ENCODE peak calls at places on chromosome 4, in nine cellular contexts. One of them, this sample, is unnamed.

GRCh38 chr4:184306470-184306869 is 88.8 kb upstream of the ENPP6 start:
- DNase-seq in OCI-LY7: no peak
- DNase-seq in GM23248: no peak
- DNase-seq in MM.1S: no peak
- DNase-seq in SK-N-SH: no peak
- DNase-seq in PC-3: peak; percentile 17
- DNase-seq in HCT116: no peak
- DNase-seq in neural progenitor cell: no peak
- DNase-seq in GM23338: no peak
- DNase-seq in this sample: no peak

GRCh38 chr4:113469023-113469390 is 292.5 kb downstream of the CAMK2D start:
- DNase-seq in MM.1S: no peak
- DNase-seq in SK-N-SH: no peak
- DNase-seq in OCI-LY7: no peak
- DNase-seq in PC-3: no peak
- DNase-seq in GM23338: no peak
- DNase-seq in GM23248: peak; percentile 45
- DNase-seq in HCT116: no peak
- DNase-seq in neural progenitor cell: no peak
- DNase-seq in this sample: no peak

GRCh38 chr4:109375778-109376414 is 57.7 kb upstream of the SEC24B start:
- DNase-seq in PC-3: no peak
- DNase-seq in MM.1S: no peak
- DNase-seq in HCT116: no peak
- DNase-seq in SK-N-SH: no peak
- DNase-seq in neural progenitor cell: no peak
- DNase-seq in GM23338: no peak
- DNase-seq in OCI-LY7: no peak
- DNase-seq in GM23248: no peak
- DNase-seq in this sample: no peak

GRCh38 chr4:89541998-89542397 is 234.4 kb upstream of the GPRIN3 start:
- DNase-seq in GM23338: no peak
- DNase-seq in HCT116: no peak
- DNase-seq in OCI-LY7: no peak
- DNase-seq in MM.1S: no peak
- DNase-seq in GM23248: no peak
- DNase-seq in SK-N-SH: no peak
- DNase-seq in neural progenitor cell: no peak
- DNase-seq in PC-3: no peak
- DNase-seq in this sample: no peak

GRCh38 chr4:146650034-146650433 is 11.3 kb downstream of the POU4F2 start:
- DNase-seq in OCI-LY7: no peak
- DNase-seq in SK-N-SH: no peak
- DNase-seq in PC-3: no peak
- DNase-seq in HCT116: no peak
- DNase-seq in neural progenitor cell: no peak
- DNase-seq in GM23248: no peak
- DNase-seq in MM.1S: no peak
- DNase-seq in GM23338: no peak
- DNase-seq in this sample: no peak

GRCh38 chr4:2390780-2391490 is 27.5 kb downstream of the ZFYVE28 start:
- DNase-seq in neural progenitor cell: no peak
- DNase-seq in PC-3: no peak
- DNase-seq in HCT116: no peak
- DNase-seq in GM23338: no peak
- DNase-seq in SK-N-SH: peak; percentile 80
- DNase-seq in OCI-LY7: peak; percentile 12
- DNase-seq in GM23248: no peak
- DNase-seq in MM.1S: no peak
- DNase-seq in this sample: no peak

GRCh38 chr4:76674995-76675394 is 222.9 kb downstream of the SOWAHB start:
- DNase-seq in neural progenitor cell: no peak
- DNase-seq in GM23248: no peak
- DNase-seq in OCI-LY7: no peak
- DNase-seq in GM23338: no peak
- DNase-seq in SK-N-SH: no peak
- DNase-seq in MM.1S: no peak
- DNase-seq in PC-3: no peak
- DNase-seq in HCT116: no peak
- DNase-seq in this sample: peak; percentile 44

GRCh38 chr4:165368567-165368966 is 10.2 kb upstream of the CPE start:
- DNase-seq in OCI-LY7: no peak
- DNase-seq in GM23338: no peak
- DNase-seq in GM23248: no peak
- DNase-seq in HCT116: no peak
- DNase-seq in neural progenitor cell: no peak
- DNase-seq in SK-N-SH: no peak
- DNase-seq in MM.1S: no peak
- DNase-seq in PC-3: no peak
- DNase-seq in this sample: no peak

GRCh38 chr4:28435346-28435745 is 1574.7 kb downstream of the STIM2 start:
- DNase-seq in neural progenitor cell: no peak
- DNase-seq in GM23248: no peak
- DNase-seq in MM.1S: no peak
- DNase-seq in HCT116: no peak
- DNase-seq in SK-N-SH: no peak
- DNase-seq in OCI-LY7: no peak
- DNase-seq in GM23338: peak; percentile 12
- DNase-seq in PC-3: peak; percentile 24
- DNase-seq in this sample: peak; percentile 14

GRCh38 chr4:38872620-38873019 is 5.0 kb downstream of the FAM114A1 start:
- DNase-seq in HCT116: no peak
- DNase-seq in GM23338: no peak
- DNase-seq in OCI-LY7: no peak
- DNase-seq in PC-3: peak; percentile 94
- DNase-seq in neural progenitor cell: no peak
- DNase-seq in GM23248: peak; percentile 90
- DNase-seq in SK-N-SH: no peak
- DNase-seq in MM.1S: no peak
- DNase-seq in this sample: peak; percentile 61

GRCh38 chr4:139890810-139891209 is 225.2 kb downstream of the MGST2 start:
- DNase-seq in HCT116: no peak
- DNase-seq in MM.1S: no peak
- DNase-seq in OCI-LY7: no peak
- DNase-seq in PC-3: peak; percentile 46
- DNase-seq in neural progenitor cell: no peak
- DNase-seq in GM23248: peak; percentile 85
- DNase-seq in SK-N-SH: no peak
- DNase-seq in GM23338: no peak
- DNase-seq in this sample: no peak

GRCh38 chr4:140135529-140136021 is 18.4 kb downstream of the MAML3 start:
- DNase-seq in GM23338: no peak
- DNase-seq in GM23248: peak; percentile 36
- DNase-seq in neural progenitor cell: no peak
- DNase-seq in MM.1S: no peak
- DNase-seq in PC-3: peak; percentile 17
- DNase-seq in HCT116: no peak
- DNase-seq in OCI-LY7: no peak
- DNase-seq in SK-N-SH: peak; percentile 84
- DNase-seq in this sample: peak; percentile 57

GRCh38 chr4:99202536-99202935 is 16.5 kb downstream of the ADH6 start:
- DNase-seq in PC-3: no peak
- DNase-seq in neural progenitor cell: no peak
- DNase-seq in MM.1S: no peak
- DNase-seq in HCT116: no peak
- DNase-seq in GM23338: no peak
- DNase-seq in OCI-LY7: no peak
- DNase-seq in GM23248: peak; percentile 52
- DNase-seq in SK-N-SH: no peak
- DNase-seq in this sample: no peak

GRCh38 chr4:163600731-163601130 is 106.2 kb downstream of the TMA16 start:
- DNase-seq in GM23338: no peak
- DNase-seq in PC-3: no peak
- DNase-seq in neural progenitor cell: no peak
- DNase-seq in SK-N-SH: no peak
- DNase-seq in MM.1S: no peak
- DNase-seq in GM23248: no peak
- DNase-seq in OCI-LY7: peak; percentile 46
- DNase-seq in HCT116: no peak
- DNase-seq in this sample: no peak

GRCh38 chr4:112916868-112917267 is 132.6 kb upstream of the ANK2 start:
- DNase-seq in SK-N-SH: no peak
- DNase-seq in neural progenitor cell: no peak
- DNase-seq in GM23338: peak; percentile 43
- DNase-seq in GM23248: peak; percentile 30
- DNase-seq in HCT116: no peak
- DNase-seq in OCI-LY7: no peak
- DNase-seq in MM.1S: no peak
- DNase-seq in PC-3: no peak
- DNase-seq in this sample: no peak

GRCh38 chr4:143626134-143626859 is 74.2 kb downstream of the FREM3 start:
- DNase-seq in OCI-LY7: no peak
- DNase-seq in HCT116: no peak
- DNase-seq in MM.1S: no peak
- DNase-seq in GM23338: no peak
- DNase-seq in GM23248: peak; percentile 63
- DNase-seq in SK-N-SH: no peak
- DNase-seq in neural progenitor cell: no peak
- DNase-seq in PC-3: no peak
- DNase-seq in this sample: peak; percentile 8

GRCh38 chr4:172662113-172662512 is 506.5 kb upstream of the GALNT7 start:
- DNase-seq in SK-N-SH: no peak
- DNase-seq in PC-3: no peak
- DNase-seq in HCT116: no peak
- DNase-seq in GM23338: no peak
- DNase-seq in GM23248: no peak
- DNase-seq in OCI-LY7: no peak
- DNase-seq in MM.1S: no peak
- DNase-seq in neural progenitor cell: no peak
- DNase-seq in this sample: no peak
- H3K4me3 ChIP-seq in SK-N-SH: no peak overlapping the region
- H3K4me3 ChIP-seq in PC-3: no peak overlapping the region
- H3K4me3 ChIP-seq in HCT116: no peak overlapping the region
- H3K4me3 ChIP-seq in GM23338: no peak overlapping the region
- H3K4me3 ChIP-seq in GM23248: no peak overlapping the region
- H3K4me3 ChIP-seq in OCI-LY7: no peak overlapping the region
- H3K4me3 ChIP-seq in MM.1S: no peak overlapping the region
- H3K4me3 ChIP-seq in neural progenitor cell: no peak overlapping the region
- H3K4me3 ChIP-seq in this sample: no peak overlapping the region

GRCh38 chr4:138766332-138766731 is 249.2 kb upstream of the NOCT start:
- DNase-seq in PC-3: no peak
- DNase-seq in HCT116: no peak
- DNase-seq in neural progenitor cell: no peak
- DNase-seq in GM23248: no peak
- DNase-seq in GM23338: no peak
- DNase-seq in OCI-LY7: no peak
- DNase-seq in SK-N-SH: no peak
- DNase-seq in MM.1S: no peak
- DNase-seq in this sample: no peak

GRCh38 chr4:138770818-138771217 is 244.8 kb upstream of the NOCT start:
- DNase-seq in SK-N-SH: no peak
- DNase-seq in GM23338: no peak
- DNase-seq in OCI-LY7: no peak
- DNase-seq in neural progenitor cell: no peak
- DNase-seq in HCT116: no peak
- DNase-seq in GM23248: no peak
- DNase-seq in PC-3: no peak
- DNase-seq in MM.1S: no peak
- DNase-seq in this sample: no peak

GRCh38 chr4:138759508-138759907 is 256.1 kb upstream of the NOCT start:
- DNase-seq in GM23248: no peak
- DNase-seq in GM23338: peak; percentile 21
- DNase-seq in HCT116: no peak
- DNase-seq in neural progenitor cell: no peak
- DNase-seq in MM.1S: no peak
- DNase-seq in SK-N-SH: no peak
- DNase-seq in PC-3: no peak
- DNase-seq in OCI-LY7: no peak
- DNase-seq in this sample: no peak

GRCh38 chr4:138761638-138762205 is 253.9 kb upstream of the NOCT start:
- DNase-seq in neural progenitor cell: no peak
- DNase-seq in GM23248: peak; percentile 42
- DNase-seq in PC-3: no peak
- DNase-seq in MM.1S: no peak
- DNase-seq in HCT116: no peak
- DNase-seq in OCI-LY7: no peak
- DNase-seq in GM23338: no peak
- DNase-seq in SK-N-SH: no peak
- DNase-seq in this sample: no peak

DNA sequence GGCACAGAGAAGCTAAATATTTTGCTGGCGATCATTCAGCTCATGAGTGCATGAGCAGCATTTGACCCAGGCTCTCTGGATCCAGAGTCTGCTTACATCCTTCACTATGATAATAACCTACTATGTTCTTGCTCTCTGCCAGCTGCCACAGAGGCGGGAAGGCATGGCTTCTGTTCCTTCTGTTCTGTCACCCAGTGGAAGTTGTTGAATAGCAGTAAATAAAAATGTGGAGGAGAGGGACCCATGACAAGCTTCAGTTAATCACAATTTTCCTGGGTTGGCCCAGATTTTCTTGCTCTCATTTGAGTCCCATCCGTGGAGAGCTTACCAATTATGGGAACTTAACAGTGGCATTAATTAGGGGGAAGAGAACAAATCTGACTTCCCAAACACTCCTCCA is 250.1 kb upstream of the NOCT start:
- DNase-seq in MM.1S: no peak
- DNase-seq in SK-N-SH: no peak
- DNase-seq in HCT116: no peak
- DNase-seq in neural progenitor cell: no peak
- DNase-seq in GM23248: no peak
- DNase-seq in OCI-LY7: no peak
- DNase-seq in PC-3: no peak
- DNase-seq in GM23338: no peak
- DNase-seq in this sample: no peak
- H3K4me1 ChIP-seq in MM.1S: no peaks in the 10 kb centered on the region
- H3K4me1 ChIP-seq in SK-N-SH: no peaks in the 10 kb centered on the region
- H3K4me1 ChIP-seq in HCT116: no peaks in the 10 kb centered on the region
- H3K4me1 ChIP-seq in neural progenitor cell: no peaks in the 10 kb centered on the region
- H3K4me1 ChIP-seq in GM23248: peaks cover 3% of the 10 kb centered on the region
- H3K4me1 ChIP-seq in OCI-LY7: no peaks in the 10 kb centered on the region
- H3K4me1 ChIP-seq in PC-3: no peaks in the 10 kb centered on the region
- H3K4me1 ChIP-seq in GM23338: no peaks in the 10 kb centered on the region
- H3K4me1 ChIP-seq in this sample: no peaks in the 10 kb centered on the region

DNA sequence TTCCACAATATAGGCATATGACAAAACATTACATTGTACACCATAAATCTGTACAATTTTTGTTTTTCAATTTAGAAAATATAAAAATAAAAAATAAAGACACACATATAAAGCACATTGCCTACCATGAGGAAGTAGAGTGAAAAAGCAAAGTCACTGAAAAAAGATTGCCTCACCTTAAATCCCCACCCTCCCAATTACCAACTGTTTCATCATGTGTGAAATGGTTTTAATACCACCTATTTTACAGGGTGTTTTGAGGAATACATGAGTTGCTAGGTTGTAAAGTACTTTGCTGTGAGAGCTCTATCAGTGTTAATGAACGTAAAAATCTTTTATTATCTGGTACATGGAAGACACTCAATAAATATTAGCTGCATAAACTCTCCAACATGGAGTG is 373.6 kb upstream of the NDST3 start:
- DNase-seq in PC-3: no peak
- DNase-seq in GM23338: no peak
- DNase-seq in MM.1S: no peak
- DNase-seq in HCT116: no peak
- DNase-seq in neural progenitor cell: no peak
- DNase-seq in SK-N-SH: no peak
- DNase-seq in GM23248: no peak
- DNase-seq in OCI-LY7: no peak
- DNase-seq in this sample: no peak
- TF ChIP-seq EZH2phosphoT487 in PC-3: no peak
- TF ChIP-seq EZH2phosphoT487 in GM23338: no peak
- TF ChIP-seq EZH2phosphoT487 in MM.1S: no peak
- TF ChIP-seq EZH2phosphoT487 in HCT116: no peak
- TF ChIP-seq EZH2phosphoT487 in neural progenitor cell: no peak
- TF ChIP-seq EZH2phosphoT487 in SK-N-SH: no peak
- TF ChIP-seq EZH2phosphoT487 in GM23248: no peak
- TF ChIP-seq EZH2phosphoT487 in OCI-LY7: no peak
- TF ChIP-seq EZH2phosphoT487 in this sample: no peak

GRCh38 chr4:48047896-48048295 is 31.3 kb downstream of the NIPAL1 start:
- DNase-seq in neural progenitor cell: no peak
- DNase-seq in HCT116: no peak
- DNase-seq in GM23248: no peak
- DNase-seq in MM.1S: no peak
- DNase-seq in PC-3: no peak
- DNase-seq in GM23338: no peak
- DNase-seq in OCI-LY7: peak; percentile 28
- DNase-seq in SK-N-SH: peak; percentile 8
- DNase-seq in this sample: no peak
- H3K4me3 ChIP-seq in neural progenitor cell: no peak overlapping the region
- H3K4me3 ChIP-seq in HCT116: no peak overlapping the region
- H3K4me3 ChIP-seq in GM23248: no peak overlapping the region
- H3K4me3 ChIP-seq in MM.1S: no peak overlapping the region
- H3K4me3 ChIP-seq in PC-3: no peak overlapping the region
- H3K4me3 ChIP-seq in GM23338: no peak overlapping the region
- H3K4me3 ChIP-seq in OCI-LY7: peak overlapping the region; percentile 38
- H3K4me3 ChIP-seq in SK-N-SH: no peak overlapping the region
- H3K4me3 ChIP-seq in this sample: no peak overlapping the region

This sample was measured in hepatocyte.